ENCODE peak calls at places on chromosome 13, in five cellular contexts. T, Y, K, F and X are unnamed samples.

GRCh38 chr13:74732736-74733135 is 598.5 kb upstream of the KLF12 start:
- DNase-seq in T (no peak), Y (no peak), K (no peak), F (no peak), X (no peak)

GRCh38 chr13:102907886-102908515 is 62.2 kb downstream of the ERCC5 start:
- DNase-seq in T (no peak), Y (no peak), K (no peak), F (no peak), X (no peak)

GRCh38 chr13:113023694-113024430 is 54.8 kb downstream of the MCF2L start:
- DNase-seq in T (no peak), Y (no peak), K (no peak), F (no peak), X (no peak)

GRCh38 chr13:73914119-73914518 is 220.1 kb downstream of the KLF12 start:
- DNase-seq in T (no peak), Y (no peak), K (no peak), F (no peak), X (no peak)

GRCh38 chr13:63024458-63024857 is 1608.8 kb upstream of the PCDH20 start:
- DNase-seq in T (peak), Y (no peak), K (no peak), F (no peak), X (no peak)

GRCh38 chr13:98279473-98280175 is 102.6 kb upstream of the RNF113B start:
- DNase-seq in T (peak), Y (peak), K (no peak), F (no peak), X (no peak)

GRCh38 chr13:97878421-97879375 is 74.8 kb upstream of the IPO5 start:
- DNase-seq in T (no peak), Y (no peak), K (no peak), F (no peak), X (peak)

GRCh38 chr13:32016119-32016518 is 15.5 kb upstream of the FRY start:
- DNase-seq in T (no peak), Y (no peak), K (no peak), F (no peak), X (no peak)

GRCh38 chr13:96982672-96983071 is 11.6 kb downstream of the OXGR1 start:
- DNase-seq in T (no peak), Y (no peak), K (no peak), F (no peak), X (no peak)

GRCh38 chr13:20570540-20570939 is 3.6 kb downstream of the IFT88 start:
- DNase-seq in T (no peak), Y (no peak), K (no peak), F (no peak), X (no peak)

GRCh38 chr13:114007566-114007965 is 33.7 kb upstream of the C13orf46 start:
- DNase-seq in T (no peak), Y (no peak), K (no peak), F (no peak), X (no peak)

GRCh38 chr13:113832631-113833030 is 31.2 kb downstream of the GAS6 start:
- DNase-seq in T (no peak), Y (no peak), K (no peak), F (no peak), X (no peak)

GRCh38 chr13:100361504-100361903 is 227.1 kb downstream of the GGACT start:
- DNase-seq in T (no peak), Y (no peak), K (no peak), F (no peak), X (no peak)

GRCh38 chr13:111372651-111373425 is 52.4 kb downstream of the TEX29 start:
- DNase-seq in T (no peak), Y (no peak), K (no peak), F (no peak), X (no peak)

GRCh38 chr13:23813635-23814034 is 75.6 kb downstream of the MIPEP start:
- DNase-seq in T (peak), Y (no peak), K (no peak), F (no peak), X (no peak)

DNA sequence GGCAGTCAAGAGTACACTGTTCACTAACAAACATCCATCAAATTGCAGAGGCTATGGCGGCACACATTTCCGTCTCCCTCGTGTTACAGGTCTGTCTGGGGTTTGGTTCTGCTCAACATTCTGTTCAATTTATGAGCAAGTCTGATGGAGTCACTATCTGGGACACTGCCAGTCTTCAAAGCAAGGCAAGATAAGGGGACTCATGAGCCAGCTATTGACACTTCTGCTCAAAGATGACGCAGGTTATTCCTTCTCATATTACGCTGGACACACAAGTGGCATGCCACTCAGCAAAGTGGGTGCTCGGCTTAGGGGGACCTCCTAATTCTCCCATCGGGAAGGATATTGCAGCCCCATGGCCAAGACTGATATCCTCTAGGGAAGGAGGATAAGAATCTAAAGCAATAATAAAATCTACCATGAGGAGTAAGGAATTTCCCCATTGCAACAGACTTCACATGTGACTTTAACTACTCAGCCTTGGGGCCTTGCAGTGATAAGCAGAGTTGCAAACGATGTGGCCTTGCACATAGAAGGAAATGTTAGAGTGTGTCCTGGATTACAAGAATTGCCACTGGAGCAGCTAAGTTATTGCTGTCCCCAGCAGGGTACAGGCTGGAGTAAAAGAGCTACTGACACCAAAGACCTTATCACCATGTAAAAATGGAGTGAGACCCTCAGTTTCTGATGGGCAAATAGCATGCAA is 306.2 kb downstream of the IRS2 start:
- DNase-seq in T (no peak), Y (no peak), K (no peak), F (no peak), X (no peak)
- TF ChIP-seq JUND in T (no peak), Y (no peak), K (no peak), F (no peak), X (no peak)

GRCh38 chr13:108686027-108686426 is 56.6 kb downstream of the MYO16 start:
- DNase-seq in T (no peak), Y (no peak), K (no peak), F (no peak), X (no peak)
- TF ChIP-seq JUND in T (no peak), Y (no peak), K (no peak), F (no peak), X (no peak)

DNA sequence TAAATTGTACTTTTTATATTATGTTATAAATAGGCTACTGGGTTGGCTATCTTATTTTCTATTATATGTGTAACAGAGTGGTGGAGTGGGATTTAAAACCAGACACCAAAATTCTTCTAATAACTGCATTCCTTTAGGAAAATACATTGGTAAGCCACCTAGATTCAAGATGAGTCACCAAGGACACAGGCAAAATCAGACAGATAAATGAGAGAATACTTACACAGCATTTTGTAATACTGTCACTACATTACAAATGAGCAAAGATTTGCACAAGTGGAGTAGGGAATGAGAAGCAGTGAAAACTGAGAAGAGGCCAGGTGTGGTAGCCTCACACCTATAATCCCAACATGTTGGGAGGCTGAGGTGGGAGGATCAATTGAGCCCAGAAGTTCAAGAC is 6.2 kb upstream of the SPART start:
- DNase-seq in T (no peak), Y (no peak), K (no peak), F (no peak), X (no peak)
- TF ChIP-seq JUND in T (no peak), Y (no peak), K (no peak), F (no peak), X (no peak)

GRCh38 chr13:51330741-51331140 is 8.8 kb upstream of the SERPINE3 start:
- DNase-seq in T (no peak), Y (peak), K (no peak), F (no peak), X (no peak)
- TF ChIP-seq JUND in T (no peak), Y (no peak), K (no peak), F (no peak), X (no peak)

GRCh38 chr13:26718872-26719271 is 41.7 kb downstream of the GPR12 start:
- DNase-seq in T (no peak), Y (no peak), K (no peak), F (no peak), X (no peak)
- TF ChIP-seq JUND in T (no peak), Y (no peak), K (no peak), F (no peak), X (no peak)

DNA sequence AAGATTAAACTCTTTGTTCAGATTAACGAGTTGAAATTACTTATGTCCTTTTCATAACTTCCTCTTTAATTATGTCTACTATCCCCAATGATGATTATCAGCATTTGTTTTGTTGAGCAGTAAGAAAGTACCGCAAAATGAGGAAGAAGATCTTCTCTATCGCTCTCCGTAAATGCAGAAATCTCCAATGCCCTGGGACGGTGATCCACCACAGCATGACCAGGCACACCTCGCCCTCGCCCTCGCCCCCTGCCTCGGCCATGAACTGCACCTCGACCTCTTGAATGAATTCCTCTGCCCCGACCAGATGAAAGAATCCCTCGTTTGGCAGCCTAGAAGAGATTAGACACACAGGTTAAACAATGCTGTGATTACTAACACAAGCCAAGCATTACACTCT is 69.1 kb downstream of the RBM26 start:
- DNase-seq in T (no peak), Y (no peak), K (no peak), F (no peak), X (no peak)
- TF ChIP-seq JUND in T (no peak), Y (no peak), K (no peak), F (no peak), X (no peak)

GRCh38 chr13:41938918-41939317 is 22.0 kb downstream of the VWA8 start:
- DNase-seq in T (no peak), Y (no peak), K (no peak), F (no peak), X (no peak)

GRCh38 chr13:41939403-41939802 is 21.5 kb downstream of the VWA8 start:
- DNase-seq in T (no peak), Y (no peak), K (no peak), F (no peak), X (no peak)

GRCh38 chr13:41942462-41943094 is 18.3 kb downstream of the VWA8 start:
- DNase-seq in T (no peak), Y (no peak), K (no peak), F (peak), X (no peak)

GRCh38 chr13:41944229-41944628 is 16.7 kb downstream of the VWA8 start:
- DNase-seq in T (no peak), Y (no peak), K (no peak), F (no peak), X (no peak)

DNA sequence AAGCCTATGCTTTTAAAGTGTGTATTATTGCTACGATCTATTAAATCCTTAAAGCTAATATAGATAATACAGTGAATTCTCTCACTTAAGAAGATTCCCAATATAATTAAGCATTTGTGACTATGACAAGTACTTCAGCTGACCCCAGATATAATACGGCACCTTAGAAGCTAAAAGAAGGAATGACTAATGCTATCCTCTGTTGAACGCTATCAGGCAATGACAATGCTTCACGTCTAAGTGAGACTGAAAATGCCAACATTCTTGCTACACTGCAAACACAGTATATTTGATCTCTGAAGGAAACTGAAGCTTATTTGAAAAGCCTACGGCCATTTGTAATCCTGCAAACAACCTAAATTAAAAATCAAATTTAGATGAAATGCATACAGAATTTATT is 19.7 kb downstream of the VWA8 start:
- DNase-seq in T (no peak), Y (no peak), K (no peak), F (no peak), X (no peak)
- TF ChIP-seq JUND in T (no peak), Y (no peak), K (no peak), F (peak), X (no peak)

GRCh38 chr13:30051531-30052060 is 201.2 kb upstream of the UBL3 start:
- DNase-seq in T (no peak), Y (no peak), K (no peak), F (no peak), X (no peak)
- TF ChIP-seq JUND in T (no peak), Y (no peak), K (no peak), F (no peak), X (no peak)